ENCODE peak calls at places on chromosome 14, in six cellular contexts. F, O, T, Q, Y and J are unnamed samples.

GRCh38 chr14:55071870-55072640 is 20.6 kb downstream of the MAPK1IP1L start:
- DNase-seq in T (no peak), Q (peak; percentile 72), F (peak; percentile 94), O (peak; percentile 46), Y (peak; percentile 36), J (peak; percentile 19)

GRCh38 chr14:52279405-52279804 is 11.9 kb downstream of the PTGDR start:
- DNase-seq in Q (no peak), T (no peak), F (peak; percentile 69), O (no peak), Y (no peak), J (no peak)

GRCh38 chr14:105150368-105151111 is 18.0 kb downstream of the JAG2 start:
- DNase-seq in T (no peak), Y (no peak), Q (no peak), F (no peak), O (no peak), J (no peak)

GRCh38 chr14:45742187-45742586 is 489.2 kb upstream of the MIS18BP1 start:
- DNase-seq in Q (no peak), F (no peak), O (no peak), Y (no peak), T (no peak), J (no peak)

GRCh38 chr14:74510955-74511354 is 17.4 kb downstream of the ISCA2 start:
- DNase-seq in F (peak; percentile 81), O (no peak), Q (no peak), T (no peak), Y (no peak), J (no peak)

GRCh38 chr14:105439710-105440553 is 20.3 kb downstream of the MTA1 start:
- DNase-seq in Y (no peak), Q (peak; percentile 45), T (no peak), O (no peak), F (no peak), J (no peak)

GRCh38 chr14:74893614-74894091 is 11.9 kb downstream of the DLST start:
- DNase-seq in O (no peak), F (no peak), Y (no peak), Q (no peak), T (no peak), J (no peak)

GRCh38 chr14:31968912-31969311 is 108.2 kb upstream of the ARHGAP5 start:
- DNase-seq in T (no peak), Y (no peak), F (no peak), O (no peak), Q (no peak), J (no peak)

GRCh38 chr14:20498622-20499021 is 6.7 kb upstream of the RNASE10 start:
- DNase-seq in Y (no peak), O (no peak), Q (no peak), T (no peak), F (no peak), J (no peak)

GRCh38 chr14:38420045-38420444 is 164.2 kb upstream of the CLEC14A start:
- DNase-seq in Q (no peak), O (no peak), T (no peak), Y (no peak), F (peak; percentile 46), J (no peak)

GRCh38 chr14:35532783-35533356 is 1.1 kb upstream of the INSM2 start:
- DNase-seq in Q (no peak), Y (no peak), T (no peak), F (no peak), O (no peak), J (no peak)

GRCh38 chr14:39367387-39367751 is 64.9 kb downstream of the FBXO33 start:
- DNase-seq in Y (no peak), F (no peak), O (no peak), T (no peak), Q (no peak), J (no peak)

GRCh38 chr14:52129733-52130132 is 60.9 kb upstream of the NID2 start:
- DNase-seq in T (peak; percentile 20), O (peak; percentile 31), F (no peak), Q (no peak), Y (no peak), J (no peak)

GRCh38 chr14:51566831-51567582 is 84.7 kb upstream of the FRMD6 start:
- DNase-seq in O (no peak), Q (no peak), T (no peak), F (no peak), Y (peak; percentile 1), J (no peak)

GRCh38 chr14:100677152-100677924 is 49.4 kb upstream of the DLK1 start:
- DNase-seq in T (no peak), F (no peak), Y (no peak), Q (no peak), O (peak; percentile 53), J (no peak)

GRCh38 chr14:22462923-22463322 is 126.1 kb downstream of the DAD1 start:
- DNase-seq in F (no peak), T (no peak), O (no peak), Y (no peak), Q (no peak), J (no peak)

GRCh38 chr14:55094630-55095157 is 34.4 kb upstream of the LGALS3 start:
- DNase-seq in O (no peak), Q (no peak), F (peak; percentile 85), Y (no peak), T (no peak), J (no peak)

GRCh38 chr14:62759796-62760195 is 285.5 kb downstream of the KCNH5 start:
- DNase-seq in F (no peak), Q (no peak), T (no peak), O (no peak), Y (no peak), J (no peak)

GRCh38 chr14:62768753-62769152 is 276.5 kb downstream of the KCNH5 start:
- DNase-seq in T (no peak), Q (no peak), O (no peak), Y (no peak), F (no peak), J (no peak)

GRCh38 chr14:62763951-62764350 is 281.3 kb downstream of the KCNH5 start:
- DNase-seq in T (no peak), Y (no peak), F (no peak), O (no peak), Q (no peak), J (no peak)
- H3K27ac ChIP-seq in T (no peak overlapping the region), Y (no peak overlapping the region), F (no peak overlapping the region), O (no peak overlapping the region), Q (no peak overlapping the region), J (no peak overlapping the region)

GRCh38 chr14:89531661-89532335 is 114.8 kb upstream of the FOXN3 start:
- DNase-seq in Q (no peak), T (no peak), F (no peak), O (no peak), Y (no peak), J (no peak)

GRCh38 chr14:89534896-89535615 is 118.0 kb upstream of the FOXN3 start:
- DNase-seq in T (no peak), F (peak; percentile 72), Q (no peak), O (no peak), Y (no peak), J (no peak)

GRCh38 chr14:89533761-89534160 is 116.7 kb upstream of the FOXN3 start:
- DNase-seq in Y (no peak), F (no peak), T (no peak), O (no peak), Q (no peak), J (no peak)

GRCh38 chr14:89537911-89538310 is 120.9 kb upstream of the FOXN3 start:
- DNase-seq in Q (no peak), T (no peak), F (no peak), Y (no peak), O (no peak), J (no peak)

GRCh38 chr14:89533136-89533535 is 116.1 kb upstream of the FOXN3 start:
- DNase-seq in F (no peak), O (no peak), Q (no peak), Y (no peak), T (no peak), J (no peak)
- H3K27ac ChIP-seq in F (no peak overlapping the region), O (no peak overlapping the region), Q (no peak overlapping the region), Y (no peak overlapping the region), T (no peak overlapping the region), J (no peak overlapping the region)

DNA sequence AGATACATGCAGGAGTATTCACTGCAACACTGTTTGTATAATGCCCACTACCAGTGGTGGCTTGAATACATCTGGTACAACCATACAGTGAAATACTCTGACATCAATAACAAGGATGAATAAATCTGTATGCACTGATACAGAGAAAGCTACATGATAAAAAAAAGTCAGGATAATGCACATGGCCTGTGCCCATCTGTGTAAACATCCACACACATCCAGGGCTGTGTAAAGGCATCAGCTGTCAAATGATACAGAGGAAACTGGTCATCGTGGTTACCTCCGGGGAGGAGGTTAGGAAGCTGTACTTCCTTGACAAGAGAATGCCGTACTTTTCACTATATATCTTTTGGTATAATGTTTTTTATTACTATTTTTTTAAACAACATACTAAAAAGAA is 176.6 kb downstream of the FOXN3 start:
- DNase-seq in Q (no peak), T (no peak), Y (no peak), O (no peak), F (peak; percentile 87), J (no peak)
- H3K27ac ChIP-seq in Q (no peak overlapping the region), T (no peak overlapping the region), Y (no peak overlapping the region), O (peak overlapping the region; percentile 64), F (no peak overlapping the region), J (no peak overlapping the region)

DNA sequence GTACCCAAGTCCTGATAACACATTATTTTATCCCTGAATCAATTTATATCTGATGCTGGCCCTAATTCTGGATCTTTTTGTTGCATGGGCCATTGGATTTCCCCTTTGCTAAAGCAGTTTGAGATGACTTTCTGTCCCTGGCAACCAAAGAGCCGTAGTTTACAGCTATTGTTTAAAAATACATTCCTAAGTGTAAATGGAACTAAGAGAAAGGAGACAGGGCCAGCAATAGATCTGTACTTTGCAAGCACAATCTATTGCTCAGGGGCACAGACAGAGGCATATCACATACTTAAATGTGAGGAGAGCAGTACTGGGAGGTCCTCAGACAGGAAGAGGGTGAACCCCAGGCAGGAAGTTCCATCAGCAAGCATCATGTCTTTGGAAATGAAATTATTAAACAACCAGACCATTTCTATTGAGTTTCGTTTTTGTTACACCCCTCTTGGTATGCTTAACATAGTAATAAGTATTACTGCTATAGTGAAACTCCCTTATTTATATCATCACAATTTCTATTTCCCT is 126.6 kb downstream of the ZFP36L1 start:
- DNase-seq in Y (no peak), F (peak; percentile 43), O (no peak), Q (no peak), T (peak; percentile 1), J (no peak)
- H3K27ac ChIP-seq in Y (no peak overlapping the region), F (peak overlapping the region; percentile 31), O (peak overlapping the region; percentile 94), Q (peak overlapping the region; percentile 29), T (peak overlapping the region; percentile 50), J (no peak overlapping the region)